ENCODE peak calls at places on chromosome 1, in eight cellular contexts. One of them, this sample, is unnamed.

GRCh38 chr1:232873931-232874330 is 68.7 kb downstream of the MAP10 start:
- DNase-seq in tibial nerve: no peak
- DNase-seq in suprapubic skin: no peak
- DNase-seq in left ventricle myocardium inferior: no peak
- DNase-seq in SJSA1: peak; percentile 22
- DNase-seq in fibroblast of lung: peak; percentile 61
- DNase-seq in pancreas: no peak
- DNase-seq in Panc1: no peak
- DNase-seq in this sample: no peak

GRCh38 chr1:34165422-34165921 is 442 bp upstream of the CSMD2 start:
- DNase-seq in SJSA1: no peak
- DNase-seq in Panc1: no peak
- DNase-seq in suprapubic skin: no peak
- DNase-seq in tibial nerve: no peak
- DNase-seq in pancreas: no peak
- DNase-seq in left ventricle myocardium inferior: no peak
- DNase-seq in fibroblast of lung: peak; percentile 37
- DNase-seq in this sample: no peak

GRCh38 chr1:230087034-230087721 is 20.1 kb downstream of the GALNT2 start:
- DNase-seq in tibial nerve: no peak
- DNase-seq in Panc1: no peak
- DNase-seq in fibroblast of lung: no peak
- DNase-seq in pancreas: no peak
- DNase-seq in left ventricle myocardium inferior: no peak
- DNase-seq in SJSA1: no peak
- DNase-seq in suprapubic skin: no peak
- DNase-seq in this sample: no peak

GRCh38 chr1:33719771-33720670 is 143.9 kb upstream of the HMGB4 start:
- DNase-seq in Panc1: no peak
- DNase-seq in suprapubic skin: no peak
- DNase-seq in fibroblast of lung: peak; percentile 78
- DNase-seq in left ventricle myocardium inferior: no peak
- DNase-seq in pancreas: no peak
- DNase-seq in tibial nerve: no peak
- DNase-seq in SJSA1: no peak
- DNase-seq in this sample: peak; percentile 40

GRCh38 chr1:152036316-152037216 is at the start of gene S100A11:
- DNase-seq in left ventricle myocardium inferior: peak; percentile 94
- DNase-seq in pancreas: peak; percentile 81
- DNase-seq in fibroblast of lung: peak; percentile 87
- DNase-seq in Panc1: no peak
- DNase-seq in suprapubic skin: peak; percentile 97
- DNase-seq in tibial nerve: peak; percentile 89
- DNase-seq in SJSA1: peak; percentile 85
- DNase-seq in this sample: peak; percentile 93

GRCh38 chr1:115620453-115620852 is 21.3 kb upstream of the VANGL1 start:
- DNase-seq in pancreas: no peak
- DNase-seq in SJSA1: no peak
- DNase-seq in Panc1: no peak
- DNase-seq in fibroblast of lung: no peak
- DNase-seq in left ventricle myocardium inferior: no peak
- DNase-seq in suprapubic skin: no peak
- DNase-seq in tibial nerve: no peak
- DNase-seq in this sample: no peak

GRCh38 chr1:92909321-92909720 is 51.9 kb downstream of the DIPK1A start:
- DNase-seq in tibial nerve: no peak
- DNase-seq in pancreas: no peak
- DNase-seq in SJSA1: peak; percentile 73
- DNase-seq in left ventricle myocardium inferior: no peak
- DNase-seq in suprapubic skin: no peak
- DNase-seq in Panc1: no peak
- DNase-seq in fibroblast of lung: peak; percentile 94
- DNase-seq in this sample: no peak

GRCh38 chr1:155127672-155128468 is at the start of gene EFNA1:
- DNase-seq in fibroblast of lung: peak; percentile 25
- DNase-seq in tibial nerve: no peak
- DNase-seq in Panc1: no peak
- DNase-seq in left ventricle myocardium inferior: peak; percentile 75
- DNase-seq in SJSA1: peak; percentile 42
- DNase-seq in pancreas: peak; percentile 69
- DNase-seq in suprapubic skin: no peak
- DNase-seq in this sample: no peak

GRCh38 chr1:201570886-201571624 is 32.1 kb downstream of the NAV1 start:
- DNase-seq in tibial nerve: no peak
- DNase-seq in suprapubic skin: peak; percentile 74
- DNase-seq in SJSA1: no peak
- DNase-seq in Panc1: no peak
- DNase-seq in fibroblast of lung: no peak
- DNase-seq in left ventricle myocardium inferior: no peak
- DNase-seq in pancreas: no peak
- DNase-seq in this sample: no peak
- H3K4me1 ChIP-seq in tibial nerve: no peaks in the 10 kb centered on the region
- H3K4me1 ChIP-seq in suprapubic skin: peaks cover 5% of the 10 kb centered on the region
- H3K4me1 ChIP-seq in SJSA1: peaks cover 8% of the 10 kb centered on the region
- H3K4me1 ChIP-seq in Panc1: no peaks in the 10 kb centered on the region
- H3K4me1 ChIP-seq in fibroblast of lung: no peaks in the 10 kb centered on the region
- H3K4me1 ChIP-seq in left ventricle myocardium inferior: peaks cover 77% of the 10 kb centered on the region
- H3K4me1 ChIP-seq in pancreas: no peaks in the 10 kb centered on the region
- H3K4me1 ChIP-seq in this sample: no peaks in the 10 kb centered on the region

GRCh38 chr1:44808063-44808937 is at the start of gene BTBD19:
- DNase-seq in Panc1: no peak
- DNase-seq in pancreas: peak; percentile 71
- DNase-seq in left ventricle myocardium inferior: peak; percentile 88
- DNase-seq in SJSA1: peak; percentile 92
- DNase-seq in fibroblast of lung: peak; percentile 93
- DNase-seq in suprapubic skin: peak; percentile 94
- DNase-seq in tibial nerve: peak; percentile 79
- DNase-seq in this sample: no peak
- H3K4me3 ChIP-seq in Panc1: no peak within 1 kb of the TSS
- H3K4me3 ChIP-seq in pancreas: no peak within 1 kb of the TSS
- H3K4me3 ChIP-seq in left ventricle myocardium inferior: peak within 1 kb of the TSS; percentile 61
- H3K4me3 ChIP-seq in SJSA1: peak within 1 kb of the TSS; percentile 18
- H3K4me3 ChIP-seq in fibroblast of lung: peak within 1 kb of the TSS; percentile 64
- H3K4me3 ChIP-seq in suprapubic skin: peak within 1 kb of the TSS; percentile 33
- H3K4me3 ChIP-seq in tibial nerve: peak within 1 kb of the TSS; percentile 25
- H3K4me3 ChIP-seq in this sample: peak within 1 kb of the TSS; percentile 31

GRCh38 chr1:184020855-184021254 is 16.7 kb downstream of the COLGALT2 start:
- DNase-seq in tibial nerve: no peak
- DNase-seq in SJSA1: no peak
- DNase-seq in fibroblast of lung: no peak
- DNase-seq in Panc1: no peak
- DNase-seq in left ventricle myocardium inferior: no peak
- DNase-seq in pancreas: no peak
- DNase-seq in suprapubic skin: no peak
- DNase-seq in this sample: no peak
- H3K4me1 ChIP-seq in tibial nerve: no peaks in the 10 kb centered on the region
- H3K4me1 ChIP-seq in SJSA1: peaks cover 3% of the 10 kb centered on the region
- H3K4me1 ChIP-seq in fibroblast of lung: peaks cover 11% of the 10 kb centered on the region
- H3K4me1 ChIP-seq in Panc1: no peaks in the 10 kb centered on the region
- H3K4me1 ChIP-seq in left ventricle myocardium inferior: peaks cover 43% of the 10 kb centered on the region
- H3K4me1 ChIP-seq in pancreas: no peaks in the 10 kb centered on the region
- H3K4me1 ChIP-seq in suprapubic skin: peaks cover 15% of the 10 kb centered on the region
- H3K4me1 ChIP-seq in this sample: peaks cover 8% of the 10 kb centered on the region

DNA sequence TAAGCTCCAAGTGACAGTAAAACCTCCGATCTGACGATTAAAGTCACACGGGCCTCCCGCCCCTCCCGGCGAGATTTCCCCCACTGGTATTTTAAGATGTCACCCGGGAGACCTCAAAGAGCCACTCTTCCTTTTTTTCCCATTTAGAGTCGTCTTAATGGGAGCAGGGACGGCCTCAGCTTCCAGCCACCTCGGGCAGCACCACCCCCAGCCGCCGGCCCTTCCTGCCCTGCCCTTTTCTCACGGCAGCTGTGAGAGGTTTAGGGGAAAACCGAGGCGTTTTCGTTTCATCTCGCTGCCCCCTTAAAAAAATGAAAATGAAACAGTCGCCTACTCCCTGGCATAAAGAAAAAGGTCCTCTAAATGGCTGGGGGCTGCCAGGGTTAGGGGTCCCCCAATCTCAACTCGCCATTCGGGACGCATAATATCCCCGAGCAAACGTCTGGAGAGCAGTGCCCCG is 1.4 kb downstream of the RUNX3 start:
- DNase-seq in SJSA1: peak; percentile 62
- DNase-seq in suprapubic skin: no peak
- DNase-seq in pancreas: no peak
- DNase-seq in left ventricle myocardium inferior: no peak
- DNase-seq in Panc1: no peak
- DNase-seq in fibroblast of lung: no peak
- DNase-seq in tibial nerve: no peak
- DNase-seq in this sample: no peak
- H3K4me3 ChIP-seq in SJSA1: peak overlapping the region; percentile 85
- H3K4me3 ChIP-seq in suprapubic skin: peak overlapping the region; percentile 53
- H3K4me3 ChIP-seq in pancreas: no peak overlapping the region
- H3K4me3 ChIP-seq in left ventricle myocardium inferior: peak overlapping the region; percentile 52
- H3K4me3 ChIP-seq in Panc1: no peak overlapping the region
- H3K4me3 ChIP-seq in fibroblast of lung: peak overlapping the region; percentile 56
- H3K4me3 ChIP-seq in tibial nerve: no peak overlapping the region
- H3K4me3 ChIP-seq in this sample: peak overlapping the region; percentile 35

GRCh38 chr1:39149509-39149908 is 55.0 kb upstream of the MACF1 start:
- DNase-seq in left ventricle myocardium inferior: no peak
- DNase-seq in fibroblast of lung: no peak
- DNase-seq in SJSA1: no peak
- DNase-seq in Panc1: no peak
- DNase-seq in pancreas: no peak
- DNase-seq in tibial nerve: no peak
- DNase-seq in suprapubic skin: no peak
- DNase-seq in this sample: no peak
- H3K4me1 ChIP-seq in left ventricle myocardium inferior: peaks cover 72% of the 10 kb centered on the region
- H3K4me1 ChIP-seq in fibroblast of lung: peaks cover 28% of the 10 kb centered on the region
- H3K4me1 ChIP-seq in SJSA1: peaks cover 44% of the 10 kb centered on the region
- H3K4me1 ChIP-seq in Panc1: peaks cover 71% of the 10 kb centered on the region
- H3K4me1 ChIP-seq in pancreas: peaks cover 11% of the 10 kb centered on the region
- H3K4me1 ChIP-seq in tibial nerve: no peaks in the 10 kb centered on the region
- H3K4me1 ChIP-seq in suprapubic skin: peaks cover 46% of the 10 kb centered on the region
- H3K4me1 ChIP-seq in this sample: peaks cover 56% of the 10 kb centered on the region

DNA sequence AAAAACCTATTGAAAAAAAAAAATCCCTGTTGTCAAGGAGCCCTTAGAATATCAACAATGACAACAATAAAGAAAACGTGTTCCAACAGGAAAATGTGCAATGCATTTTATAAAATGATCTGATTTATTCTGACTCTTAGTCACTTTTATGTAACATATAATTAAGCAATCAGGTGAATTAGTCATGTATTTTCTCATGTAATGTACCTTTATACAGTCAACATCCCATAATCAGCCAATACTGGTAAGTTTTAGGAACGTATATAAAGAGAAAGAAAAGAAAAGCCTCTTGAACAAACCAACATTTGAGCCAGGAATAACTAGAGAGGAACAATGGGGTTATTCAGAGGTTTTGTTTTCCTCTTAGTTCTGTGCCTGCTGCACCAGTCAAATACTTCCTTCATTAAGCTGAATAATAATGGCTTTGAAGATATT is at the start of gene CLCA4:
- DNase-seq in tibial nerve: no peak
- DNase-seq in fibroblast of lung: no peak
- DNase-seq in left ventricle myocardium inferior: no peak
- DNase-seq in Panc1: no peak
- DNase-seq in suprapubic skin: no peak
- DNase-seq in pancreas: no peak
- DNase-seq in SJSA1: no peak
- DNase-seq in this sample: no peak
- H3K4me3 ChIP-seq in tibial nerve: no peak within 1 kb of the TSS
- H3K4me3 ChIP-seq in fibroblast of lung: no peak within 1 kb of the TSS
- H3K4me3 ChIP-seq in left ventricle myocardium inferior: no peak within 1 kb of the TSS
- H3K4me3 ChIP-seq in Panc1: no peak within 1 kb of the TSS
- H3K4me3 ChIP-seq in suprapubic skin: no peak within 1 kb of the TSS
- H3K4me3 ChIP-seq in pancreas: no peak within 1 kb of the TSS
- H3K4me3 ChIP-seq in SJSA1: no peak within 1 kb of the TSS
- H3K4me3 ChIP-seq in this sample: peak within 1 kb of the TSS; percentile 4

GRCh38 chr1:160675641-160676410 is 29.0 kb upstream of the SLAMF1 start:
- DNase-seq in Panc1: peak; percentile 42
- DNase-seq in fibroblast of lung: peak; percentile 55
- DNase-seq in pancreas: peak; percentile 30
- DNase-seq in left ventricle myocardium inferior: peak; percentile 66
- DNase-seq in SJSA1: peak; percentile 18
- DNase-seq in tibial nerve: peak; percentile 49
- DNase-seq in suprapubic skin: no peak
- DNase-seq in this sample: no peak
- H3K4me1 ChIP-seq in Panc1: no peaks in the 10 kb centered on the region
- H3K4me1 ChIP-seq in fibroblast of lung: no peaks in the 10 kb centered on the region
- H3K4me1 ChIP-seq in pancreas: no peaks in the 10 kb centered on the region
- H3K4me1 ChIP-seq in left ventricle myocardium inferior: no peaks in the 10 kb centered on the region
- H3K4me1 ChIP-seq in SJSA1: no peaks in the 10 kb centered on the region
- H3K4me1 ChIP-seq in tibial nerve: no peaks in the 10 kb centered on the region
- H3K4me1 ChIP-seq in suprapubic skin: peaks cover 10% of the 10 kb centered on the region
- H3K4me1 ChIP-seq in this sample: no peaks in the 10 kb centered on the region

This sample was measured in vagina.